ENCODE peak calls at places on chromosomes 2 and 18, in six cellular contexts. Z, B, J, P, G and S are unnamed samples.

GRCh38 chr2:45925636-45926350 is 274.3 kb downstream of the PRKCE start:
- DNase-seq in Z (peak; percentile 46), B (no peak), J (peak; percentile 37), P (no peak), G (no peak), S (no peak)

GRCh38 chr2:72864500-72864899 is 22.7 kb upstream of the SPR start:
- DNase-seq in Z (no peak), B (peak; percentile 75), J (no peak), P (no peak), G (peak; percentile 78), S (no peak)

GRCh38 chr2:74762789-74763188 is 71.1 kb upstream of the HK2 start:
- DNase-seq in Z (peak; percentile 61), B (no peak), J (no peak), P (no peak), G (no peak), S (no peak)

GRCh38 chr18:23487738-23488625 is 15.3 kb upstream of the RMC1 start:
- DNase-seq in Z (no peak), B (no peak), J (no peak), P (no peak), G (peak; percentile 32), S (no peak)

GRCh38 chr2:241866896-241867631 is 2.5 kb upstream of the RTP5 start:
- DNase-seq in Z (no peak), B (no peak), J (peak; percentile 11), P (no peak), G (no peak), S (no peak)

GRCh38 chr2:46812381-46813024 is 103.1 kb downstream of the MCFD2 start:
- DNase-seq in Z (no peak), B (no peak), J (peak; percentile 73), P (no peak), G (peak; percentile 99), S (no peak)

GRCh38 chr2:96512341-96512740 is 7.2 kb upstream of the NEURL3 start:
- DNase-seq in Z (no peak), B (no peak), J (no peak), P (peak; percentile 19), G (no peak), S (no peak)

GRCh38 chr2:24353933-24354332 is 6.4 kb downstream of the ITSN2 start:
- DNase-seq in Z (no peak), B (no peak), J (no peak), P (no peak), G (no peak), S (no peak)

GRCh38 chr2:165582409-165582808 is 112.9 kb downstream of the CSRNP3 start:
- DNase-seq in Z (no peak), B (no peak), J (no peak), P (no peak), G (peak; percentile 80), S (no peak)

GRCh38 chr2:215401896-215402379 is 33.9 kb downstream of the FN1 start:
- DNase-seq in Z (no peak), B (no peak), J (no peak), P (no peak), G (peak; percentile 98), S (no peak)

GRCh38 chr2:71886241-71886640 is 261.4 kb downstream of the CYP26B1 start:
- DNase-seq in Z (no peak), B (no peak), J (no peak), P (no peak), G (peak; percentile 62), S (no peak)

GRCh38 chr2:71889991-71890684 is 257.5 kb downstream of the CYP26B1 start:
- DNase-seq in Z (no peak), B (no peak), J (no peak), P (no peak), G (peak; percentile 88), S (no peak)

GRCh38 chr2:168300460-168300859 is 53.1 kb upstream of the STK39 start:
- DNase-seq in Z (no peak), B (no peak), J (no peak), P (no peak), G (peak; percentile 56), S (no peak)

GRCh38 chr2:208386546-208386945 is 20.0 kb upstream of the PTH2R start:
- DNase-seq in Z (no peak), B (no peak), J (no peak), P (no peak), G (no peak), S (no peak)

GRCh38 chr2:45895477-45895876 is 244.0 kb downstream of the PRKCE start:
- DNase-seq in Z (no peak), B (no peak), J (no peak), P (no peak), G (peak; percentile 82), S (no peak)

GRCh38 chr2:225737556-225737955 is 338.0 kb downstream of the NYAP2 start:
- DNase-seq in Z (no peak), B (peak; percentile 75), J (no peak), P (no peak), G (peak; percentile 78), S (no peak)

GRCh38 chr18:12532661-12533060 is 124.9 kb downstream of the PRELID3A start:
- DNase-seq in Z (peak; percentile 26), B (no peak), J (no peak), P (no peak), G (no peak), S (no peak)

GRCh38 chr18:12534820-12535219 is 123.1 kb downstream of the SPIRE1 start:
- DNase-seq in Z (no peak), B (no peak), J (no peak), P (no peak), G (no peak), S (no peak)

GRCh38 chr18:12531747-12532146 is 124.0 kb downstream of the PRELID3A start:
- DNase-seq in Z (no peak), B (no peak), J (no peak), P (no peak), G (no peak), S (no peak)
- TF ChIP-seq CTCF in Z (peak; percentile 2), B (no peak), J (no peak), P (no peak), G (peak; percentile 20), S (peak; percentile 9)

DNA sequence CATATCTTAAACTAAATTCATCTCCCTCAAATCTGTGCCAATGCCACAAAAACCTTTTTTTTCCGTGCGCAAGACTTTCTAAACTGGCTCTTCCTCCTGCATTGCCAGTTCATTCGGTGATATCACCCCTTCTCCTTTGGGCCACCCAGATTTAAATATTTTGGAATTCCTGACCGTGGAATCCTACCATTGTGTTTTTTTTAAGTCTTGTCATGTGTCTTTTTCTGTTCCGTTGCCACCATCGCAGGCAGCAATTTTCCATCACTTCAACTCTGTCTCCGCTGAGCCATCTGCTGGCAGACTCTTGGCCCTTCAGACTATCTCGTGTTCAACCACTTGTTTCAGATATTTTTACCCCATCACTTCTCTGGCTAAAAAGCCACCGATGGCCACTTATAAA is 76.9 kb upstream of the ZNF532 start:
- DNase-seq in Z (peak; percentile 55), B (no peak), J (peak; percentile 32), P (no peak), G (peak; percentile 48), S (no peak)
- H3K4me1 ChIP-seq in Z (peaks cover 13% of the 10 kb centered on the region), B (peaks cover 58% of the 10 kb centered on the region), J (peaks cover 50% of the 10 kb centered on the region), P (no peaks in the 10 kb centered on the region), G (peaks cover 15% of the 10 kb centered on the region), S (peaks cover 25% of the 10 kb centered on the region)

DNA sequence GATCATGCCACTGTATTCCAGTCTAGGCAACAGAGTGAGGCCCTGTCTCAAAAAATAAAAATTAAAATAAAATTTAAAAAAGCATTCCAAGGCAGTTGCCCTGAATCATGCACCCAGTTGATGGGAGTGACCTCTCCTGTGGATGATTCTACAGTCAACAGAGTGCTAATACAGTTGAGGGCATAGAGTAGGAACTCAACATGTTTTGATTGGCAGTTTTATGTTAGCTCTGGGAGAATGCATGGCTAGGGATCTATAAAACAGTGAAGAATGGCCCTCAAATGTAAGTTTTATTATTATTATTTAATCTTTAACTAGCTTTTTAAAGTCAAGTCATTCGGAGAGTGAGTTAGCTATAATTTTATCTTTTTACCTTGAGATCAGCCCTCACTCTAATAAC is 228.5 kb upstream of the ITGA4 start:
- DNase-seq in Z (no peak), B (no peak), J (no peak), P (no peak), G (no peak), S (no peak)
- TF ChIP-seq CTCF in Z (no peak), B (no peak), J (no peak), P (no peak), G (no peak), S (no peak)

GRCh38 chr18:77096031-77096371 is 36.6 kb downstream of the MBP start:
- DNase-seq in Z (no peak), B (no peak), J (no peak), P (no peak), G (no peak), S (no peak)

GRCh38 chr18:77098033-77098432 is 34.5 kb downstream of the MBP start:
- DNase-seq in Z (no peak), B (no peak), J (no peak), P (no peak), G (peak; percentile 57), S (no peak)

GRCh38 chr18:77095356-77096030 is 37.1 kb downstream of the MBP start:
- DNase-seq in Z (no peak), B (no peak), J (no peak), P (no peak), G (no peak), S (no peak)

GRCh38 chr18:77098554-77099174 is 33.9 kb downstream of the MBP start:
- DNase-seq in Z (no peak), B (no peak), J (no peak), P (no peak), G (no peak), S (no peak)

GRCh38 chr18:77096936-77097886 is 35.4 kb downstream of the MBP start:
- DNase-seq in Z (no peak), B (no peak), J (no peak), P (no peak), G (no peak), S (no peak)
- H3K4me1 ChIP-seq in Z (peaks cover 4% of the 10 kb centered on the region), B (peaks cover 35% of the 10 kb centered on the region), J (peaks cover 75% of the 10 kb centered on the region), P (no peaks in the 10 kb centered on the region), G (peaks cover 23% of the 10 kb centered on the region), S (no peaks in the 10 kb centered on the region)

DNA sequence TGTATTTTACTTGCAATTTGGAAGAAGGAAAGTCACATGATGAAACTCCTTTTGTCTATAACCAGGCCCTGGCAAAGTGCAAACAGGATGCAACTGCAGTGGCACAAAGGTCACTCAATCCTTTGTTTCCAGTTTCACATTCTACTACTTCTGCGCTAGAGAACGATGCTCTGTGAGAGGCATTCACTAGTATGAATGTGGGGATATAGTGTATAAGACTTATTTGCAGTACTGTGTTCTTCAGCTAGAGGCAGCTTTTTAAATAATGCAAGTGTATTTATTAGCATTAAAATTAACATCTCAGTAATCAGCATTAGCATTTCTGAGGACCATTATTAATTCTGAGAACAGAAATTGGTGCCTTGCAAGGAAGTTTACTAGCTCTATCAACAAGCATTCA is 68.9 kb downstream of the PRPF40A start:
- DNase-seq in Z (no peak), B (no peak), J (no peak), P (no peak), G (peak; percentile 17), S (no peak)
- TF ChIP-seq CTCF in Z (peak; percentile 19), B (peak; percentile 58), J (peak; percentile 39), P (no peak), G (peak; percentile 49), S (peak; percentile 32)

DNA sequence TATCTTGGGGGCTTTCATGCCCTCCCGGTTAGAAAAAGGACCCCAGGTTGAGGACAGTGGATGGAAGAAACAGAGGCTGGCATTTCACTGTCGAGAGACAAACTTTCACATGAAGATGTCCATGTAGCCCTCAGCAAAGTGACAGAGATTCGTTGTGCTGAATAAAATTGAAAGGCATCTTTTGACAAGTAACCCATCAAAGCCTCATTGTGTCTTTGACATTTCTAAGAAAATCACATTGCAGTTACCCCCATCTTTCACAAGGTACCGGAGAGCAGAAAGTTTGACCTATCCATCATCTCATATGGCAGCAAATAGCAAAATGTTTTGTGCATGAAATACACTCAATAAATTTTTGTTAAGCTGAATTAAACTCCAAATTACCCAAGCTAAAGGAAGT is 2.0 kb upstream of the MBP start:
- DNase-seq in Z (no peak), B (no peak), J (no peak), P (no peak), G (no peak), S (no peak)
- H3K4me1 ChIP-seq in Z (peaks cover 4% of the 10 kb centered on the region), B (peaks cover 17% of the 10 kb centered on the region), J (peaks cover 46% of the 10 kb centered on the region), P (peaks cover 4% of the 10 kb centered on the region), G (peaks cover 2% of the 10 kb centered on the region), S (no peaks in the 10 kb centered on the region)